ENCODE peak calls at places on chromosomes 5 and 9, in six cellular contexts. R is astrocyte, M is PC-3, A is fibroblast of lung, N is HepG2, X is IMR-90. E is an unnamed sample.

GRCh38 chr5:80035839-80036238 is 691 bp downstream of the THBS4 start:
- DNase-seq in R (no peak), M (no peak), A (no peak), N (no peak), X (no peak), E (no peak)

GRCh38 chr5:6401410-6401809 is 23.1 kb upstream of the MED10 start:
- DNase-seq in R (no peak), M (peak), A (no peak), N (no peak), X (no peak), E (no peak)

GRCh38 chr5:140118294-140118936 is 4.5 kb downstream of the PURA start:
- DNase-seq in R (no peak), M (peak), A (no peak), N (no peak), X (peak), E (no peak)

GRCh38 chr9:137482094-137482781 is 23.1 kb upstream of the NSMF start:
- DNase-seq in R (peak), M (peak), A (peak), N (peak), X (peak), E (no peak)

GRCh38 chr5:93192107-93192506 is 388.9 kb downstream of the NR2F1-AS1 start:
- DNase-seq in R (peak), M (peak), A (peak), N (peak), X (peak), E (no peak)

GRCh38 chr5:33894566-33894965 is 2.8 kb upstream of the ADAMTS12 start:
- DNase-seq in R (peak), M (peak), A (peak), N (no peak), X (peak), E (no peak)

GRCh38 chr9:124623966-124624734 is 117.0 kb upstream of the NR5A1 start:
- DNase-seq in R (no peak), M (no peak), A (no peak), N (no peak), X (no peak), E (no peak)

GRCh38 chr9:127931092-127931881 is 710 bp upstream of the PIP5KL1 start:
- DNase-seq in R (peak), M (peak), A (peak), N (peak), X (peak), E (no peak)

GRCh38 chr5:180289433-180289832 is 2.5 kb downstream of the MAPK9 start:
- DNase-seq in R (no peak), M (peak), A (no peak), N (no peak), X (no peak), E (no peak)

GRCh38 chr5:113243349-113243664 is 191.5 kb downstream of the TSSK1B start:
- DNase-seq in R (no peak), M (no peak), A (no peak), N (no peak), X (no peak), E (no peak)

GRCh38 chr5:176616520-176616919 is 6.6 kb upstream of the GPRIN1 start:
- DNase-seq in R (no peak), M (no peak), A (no peak), N (no peak), X (no peak), E (no peak)

GRCh38 chr9:86096382-86096781 is 3.0 kb downstream of the GOLM1 start:
- DNase-seq in R (peak), M (peak), A (peak), N (no peak), X (peak), E (no peak)

GRCh38 chr5:39501403-39501802 is 76.6 kb upstream of the DAB2 start:
- DNase-seq in R (peak), M (peak), A (peak), N (no peak), X (peak), E (no peak)

GRCh38 chr5:171269717-171270116 is 39.3 kb upstream of the TLX3 start:
- DNase-seq in R (peak), M (no peak), A (peak), N (no peak), X (peak), E (no peak)

GRCh38 chr9:129336130-129336528 is 158.1 kb upstream of the IER5L start:
- DNase-seq in R (peak), M (no peak), A (peak), N (no peak), X (peak), E (no peak)

GRCh38 chr5:23303836-23304235 is 203.6 kb upstream of the PRDM9 start:
- DNase-seq in R (no peak), M (no peak), A (no peak), N (no peak), X (no peak), E (no peak)

GRCh38 chr5:168788107-168788506 is 208.9 kb upstream of the PANK3 start:
- DNase-seq in R (no peak), M (no peak), A (no peak), N (no peak), X (no peak), E (no peak)

GRCh38 chr5:122093861-122094650 is 16.0 kb upstream of the LOX start:
- DNase-seq in R (peak), M (no peak), A (peak), N (no peak), X (peak), E (no peak)

GRCh38 chr9:108351571-108351970 is 504.2 kb downstream of the ACTL7B start:
- DNase-seq in R (no peak), M (no peak), A (no peak), N (no peak), X (no peak), E (no peak)

GRCh38 chr5:164306662-164307061 is 801.2 kb downstream of the MAT2B start:
- DNase-seq in R (peak), M (no peak), A (peak), N (no peak), X (peak), E (no peak)

GRCh38 chr5:87526131-87526530 is 113.4 kb upstream of the CCNH start:
- DNase-seq in R (peak), M (no peak), A (peak), N (no peak), X (no peak), E (no peak)

GRCh38 chr5:129061849-129062248 is 32.7 kb upstream of the ISOC1 start:
- DNase-seq in R (no peak), M (no peak), A (no peak), N (no peak), X (no peak), E (no peak)

GRCh38 chr5:154595662-154596061 is 117.6 kb upstream of the HAND1 start:
- DNase-seq in R (no peak), M (no peak), A (no peak), N (no peak), X (no peak), E (no peak)

GRCh38 chr5:102450313-102450990 is 48.3 kb downstream of the SLCO6A1 start:
- DNase-seq in R (no peak), M (peak), A (no peak), N (peak), X (no peak), E (no peak)

GRCh38 chr9:4674783-4675182 is 4.6 kb upstream of the CDC37L1 start:
- DNase-seq in R (peak), M (peak), A (peak), N (peak), X (peak), E (no peak)

GRCh38 chr5:2710910-2711309 is 40.6 kb downstream of the IRX2 start:
- DNase-seq in R (no peak), M (peak), A (no peak), N (no peak), X (no peak), E (no peak)

GRCh38 chr5:32597046-32597629 is 11.8 kb downstream of the SUB1 start:
- DNase-seq in R (no peak), M (no peak), A (no peak), N (no peak), X (no peak), E (no peak)

GRCh38 chr5:67826296-67826695 is 389.3 kb upstream of the PIK3R1 start:
- DNase-seq in R (no peak), M (no peak), A (no peak), N (no peak), X (no peak), E (no peak)

GRCh38 chr5:108101105-108101504 is 280.8 kb downstream of the FBXL17 start:
- DNase-seq in R (peak), M (no peak), A (peak), N (no peak), X (no peak), E (no peak)

GRCh38 chr5:141402553-141403328 is at the start of gene PCDHGA9:
- DNase-seq in R (no peak), M (no peak), A (peak), N (no peak), X (peak), E (peak)

GRCh38 chr9:113584728-113585442 is 121.4 kb downstream of the RGS3 start:
- DNase-seq in R (no peak), M (no peak), A (no peak), N (no peak), X (no peak), E (no peak)

GRCh38 chr5:149960272-149961185 is at the start of gene SLC26A2:
- DNase-seq in R (peak), M (peak), A (peak), N (peak), X (peak), E (peak)
- H2AFZ ChIP-seq in R (peak), M (peak), A (peak), N (peak), X (peak), E (peak)

GRCh38 chr5:149552761-149553160 is 1.5 kb upstream of the CSNK1A1 start:
- DNase-seq in R (no peak), M (no peak), A (no peak), N (no peak), X (no peak), E (no peak)
- H2AFZ ChIP-seq in R (no peak), M (no peak), A (no peak), N (no peak), X (no peak), E (no peak)

GRCh38 chr5:147756566-147756965 is 26.0 kb downstream of the JAKMIP2 start:
- DNase-seq in R (no peak), M (no peak), A (no peak), N (no peak), X (no peak), E (no peak)

GRCh38 chr5:147763791-147764525 is 18.6 kb downstream of the JAKMIP2 start:
- DNase-seq in R (peak), M (peak), A (peak), N (peak), X (peak), E (no peak)

GRCh38 chr5:147754372-147755122 is 28.0 kb downstream of the JAKMIP2 start:
- DNase-seq in R (no peak), M (no peak), A (no peak), N (no peak), X (no peak), E (no peak)

GRCh38 chr5:147760086-147760485 is 22.4 kb downstream of the JAKMIP2 start:
- DNase-seq in R (no peak), M (no peak), A (no peak), N (no peak), X (no peak), E (no peak)

DNA sequence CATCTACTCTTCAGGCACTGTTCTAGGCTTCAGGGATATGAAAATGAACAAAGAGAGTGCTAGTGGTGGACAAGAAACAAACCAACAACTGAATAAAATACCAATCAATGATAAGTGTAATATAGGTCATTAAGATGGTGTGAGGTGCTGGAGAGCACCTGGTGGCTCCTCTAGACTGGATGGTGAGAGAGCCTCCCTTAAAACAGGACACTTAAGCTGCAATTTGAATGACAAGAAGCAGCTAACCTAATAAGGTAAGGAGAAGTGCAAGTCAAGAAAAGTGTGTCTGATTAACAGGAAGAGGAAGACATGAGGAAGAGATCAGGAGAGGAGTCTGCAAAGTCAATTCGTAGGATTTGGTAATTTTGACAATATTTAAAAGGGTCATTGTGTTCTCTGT is 23.1 kb downstream of the JAKMIP2 start:
- DNase-seq in R (no peak), M (no peak), A (no peak), N (no peak), X (no peak), E (no peak)
- H2AFZ ChIP-seq in R (no peak), M (no peak), A (no peak), N (no peak), X (no peak), E (no peak)

DNA sequence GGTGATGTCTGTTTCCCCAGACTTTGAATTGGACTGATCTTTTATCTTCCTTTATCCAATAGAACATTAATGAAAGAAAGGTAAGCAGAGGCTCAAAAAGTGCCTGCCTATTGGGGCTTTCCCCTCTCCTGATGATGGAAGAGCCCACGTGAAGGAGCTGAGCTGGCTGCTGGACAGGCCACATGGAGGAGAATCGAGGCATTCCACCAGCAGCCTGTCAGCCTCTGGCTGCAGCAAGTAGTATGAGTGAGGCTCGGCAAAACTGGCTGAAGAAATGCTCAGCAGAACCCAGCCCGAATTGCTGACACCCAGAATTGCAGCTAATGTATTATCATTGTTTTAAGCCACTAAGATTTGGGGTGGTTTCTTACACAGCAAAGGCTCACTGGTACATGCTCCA is 66.5 kb upstream of the STC2 start:
- DNase-seq in R (no peak), M (no peak), A (no peak), N (no peak), X (peak), E (no peak)
- H2AFZ ChIP-seq in R (no peak), M (no peak), A (no peak), N (no peak), X (peak), E (no peak)

GRCh38 chr9:132733133-132733815 is 63.0 kb downstream of the GTF3C4 start:
- DNase-seq in R (peak), M (no peak), A (peak), N (no peak), X (no peak), E (no peak)
- H2AFZ ChIP-seq in R (peak), M (no peak), A (no peak), N (no peak), X (peak), E (peak)

GRCh38 chr9:133954862-133955529 is 37.1 kb downstream of the VAV2 start:
- DNase-seq in R (no peak), M (no peak), A (no peak), N (no peak), X (no peak), E (no peak)

GRCh38 chr9:133955821-133956411 is 36.2 kb downstream of the VAV2 start:
- DNase-seq in R (peak), M (no peak), A (peak), N (no peak), X (peak), E (no peak)

GRCh38 chr9:133952598-133953550 is 39.2 kb downstream of the VAV2 start:
- DNase-seq in R (no peak), M (no peak), A (no peak), N (no peak), X (no peak), E (no peak)

GRCh38 chr9:133953976-133954709 is 38.0 kb downstream of the VAV2 start:
- DNase-seq in R (no peak), M (no peak), A (no peak), N (no peak), X (no peak), E (no peak)

GRCh38 chr9:133953621-133953975 is 38.5 kb downstream of the VAV2 start:
- DNase-seq in R (no peak), M (no peak), A (no peak), N (no peak), X (no peak), E (no peak)
- H2AFZ ChIP-seq in R (no peak), M (no peak), A (no peak), N (no peak), X (no peak), E (no peak)

DNA sequence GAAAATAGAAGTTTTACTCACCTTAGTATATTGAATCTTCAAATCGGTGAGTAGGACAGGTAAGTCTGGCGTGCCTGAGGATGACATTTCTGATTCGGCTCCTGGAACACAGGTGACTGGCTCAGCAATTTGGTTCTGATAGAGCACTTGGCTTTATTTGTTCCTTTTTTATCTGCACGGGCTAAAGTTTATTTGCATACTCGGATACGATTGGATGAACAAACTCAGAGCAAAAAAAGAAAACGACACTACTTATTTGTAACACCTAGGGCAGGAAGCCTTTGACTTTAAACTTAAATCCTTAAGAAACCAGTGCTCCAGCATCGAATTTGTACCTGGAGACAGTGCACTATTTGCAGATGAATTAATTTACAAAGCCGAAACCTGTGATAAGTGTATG is at the start of gene ALDH1A1:
- DNase-seq in R (no peak), M (no peak), A (no peak), N (peak), X (no peak), E (no peak)
- H2AFZ ChIP-seq in R (no peak), M (no peak), A (peak), N (peak), X (no peak), E (no peak)

DNA sequence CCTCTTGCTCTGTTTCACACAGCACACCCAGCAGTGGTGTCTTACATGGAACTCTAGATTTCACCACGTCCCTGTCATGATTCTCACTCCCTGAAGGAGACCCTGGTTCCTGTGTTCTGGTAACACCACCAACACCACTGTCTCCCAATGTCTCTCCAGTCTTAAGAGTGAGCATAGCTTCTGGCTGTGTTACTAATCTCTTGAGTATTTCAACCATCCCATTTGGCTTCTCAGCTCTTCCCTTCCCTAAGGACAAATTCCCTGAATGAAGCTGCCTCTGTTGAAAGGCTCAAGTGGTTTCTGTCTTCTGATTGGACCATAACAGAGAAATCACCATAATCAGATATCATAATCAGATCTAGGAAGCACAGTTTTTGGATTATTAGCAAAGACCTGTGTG is 311.8 kb downstream of the DNAH5 start:
- DNase-seq in R (peak), M (peak), A (peak), N (no peak), X (peak), E (no peak)
- H2AFZ ChIP-seq in R (peak), M (peak), A (no peak), N (no peak), X (peak), E (no peak)